ENCODE peak calls at places on chromosomes 5 and 9, in seven cellular contexts. One of them, this sample, is unnamed.

GRCh38 chr9:126503333-126504085 is 110.2 kb upstream of the LMX1B start:
- DNase-seq in kidney tubule cell: no peak
- DNase-seq in HCT116: no peak
- DNase-seq in activated CD8-positive, alpha-beta memory T cell treated with anti-CD3 and anti-CD28 coated beads for 4 hours: no peak
- DNase-seq in GM12891: no peak
- DNase-seq in EH: peak
- DNase-seq in stimulated activated effector memory CD8-positive, alpha-beta T cell treated with anti-CD3 and anti-CD28 coated beads, Interleukin-12 subunit alpha, Interleukin-12 subunit beta, amount 100 ng/mL, for 72 hours: no peak
- DNase-seq in this sample: peak

GRCh38 chr5:107671742-107672211 is 1.0 kb upstream of the EFNA5 start:
- DNase-seq in stimulated activated effector memory CD8-positive, alpha-beta T cell treated with anti-CD3 and anti-CD28 coated beads, Interleukin-12 subunit alpha, Interleukin-12 subunit beta, amount 100 ng/mL, for 72 hours: no peak
- DNase-seq in kidney tubule cell: peak
- DNase-seq in HCT116: peak
- DNase-seq in GM12891: peak
- DNase-seq in activated CD8-positive, alpha-beta memory T cell treated with anti-CD3 and anti-CD28 coated beads for 4 hours: no peak
- DNase-seq in EH: peak
- DNase-seq in this sample: no peak

GRCh38 chr5:67032921-67033664 is 163.5 kb downstream of the CD180 start:
- DNase-seq in GM12891: no peak
- DNase-seq in HCT116: no peak
- DNase-seq in kidney tubule cell: no peak
- DNase-seq in stimulated activated effector memory CD8-positive, alpha-beta T cell treated with anti-CD3 and anti-CD28 coated beads, Interleukin-12 subunit alpha, Interleukin-12 subunit beta, amount 100 ng/mL, for 72 hours: no peak
- DNase-seq in activated CD8-positive, alpha-beta memory T cell treated with anti-CD3 and anti-CD28 coated beads for 4 hours: no peak
- DNase-seq in EH: peak
- DNase-seq in this sample: no peak

GRCh38 chr9:129803679-129804065 is 688 bp downstream of the TOR1B start:
- DNase-seq in EH: peak
- DNase-seq in stimulated activated effector memory CD8-positive, alpha-beta T cell treated with anti-CD3 and anti-CD28 coated beads, Interleukin-12 subunit alpha, Interleukin-12 subunit beta, amount 100 ng/mL, for 72 hours: no peak
- DNase-seq in kidney tubule cell: peak
- DNase-seq in GM12891: no peak
- DNase-seq in HCT116: no peak
- DNase-seq in activated CD8-positive, alpha-beta memory T cell treated with anti-CD3 and anti-CD28 coated beads for 4 hours: no peak
- DNase-seq in this sample: no peak

GRCh38 chr5:76457685-76458491 is 54.8 kb downstream of the IQGAP2 start:
- DNase-seq in stimulated activated effector memory CD8-positive, alpha-beta T cell treated with anti-CD3 and anti-CD28 coated beads, Interleukin-12 subunit alpha, Interleukin-12 subunit beta, amount 100 ng/mL, for 72 hours: no peak
- DNase-seq in GM12891: no peak
- DNase-seq in HCT116: no peak
- DNase-seq in kidney tubule cell: no peak
- DNase-seq in activated CD8-positive, alpha-beta memory T cell treated with anti-CD3 and anti-CD28 coated beads for 4 hours: no peak
- DNase-seq in EH: no peak
- DNase-seq in this sample: no peak

GRCh38 chr9:96256800-96257199 is 45.2 kb downstream of the HSD17B3 start:
- DNase-seq in activated CD8-positive, alpha-beta memory T cell treated with anti-CD3 and anti-CD28 coated beads for 4 hours: no peak
- DNase-seq in EH: no peak
- DNase-seq in stimulated activated effector memory CD8-positive, alpha-beta T cell treated with anti-CD3 and anti-CD28 coated beads, Interleukin-12 subunit alpha, Interleukin-12 subunit beta, amount 100 ng/mL, for 72 hours: no peak
- DNase-seq in HCT116: peak
- DNase-seq in kidney tubule cell: peak
- DNase-seq in GM12891: no peak
- DNase-seq in this sample: no peak

GRCh38 chr5:43038523-43038989 is 1.6 kb downstream of the ANXA2R start:
- DNase-seq in EH: no peak
- DNase-seq in activated CD8-positive, alpha-beta memory T cell treated with anti-CD3 and anti-CD28 coated beads for 4 hours: no peak
- DNase-seq in stimulated activated effector memory CD8-positive, alpha-beta T cell treated with anti-CD3 and anti-CD28 coated beads, Interleukin-12 subunit alpha, Interleukin-12 subunit beta, amount 100 ng/mL, for 72 hours: no peak
- DNase-seq in GM12891: no peak
- DNase-seq in kidney tubule cell: no peak
- DNase-seq in HCT116: no peak
- DNase-seq in this sample: no peak

GRCh38 chr9:134629586-134630392 is 11.8 kb upstream of the COL5A1 start:
- DNase-seq in activated CD8-positive, alpha-beta memory T cell treated with anti-CD3 and anti-CD28 coated beads for 4 hours: no peak
- DNase-seq in stimulated activated effector memory CD8-positive, alpha-beta T cell treated with anti-CD3 and anti-CD28 coated beads, Interleukin-12 subunit alpha, Interleukin-12 subunit beta, amount 100 ng/mL, for 72 hours: no peak
- DNase-seq in GM12891: no peak
- DNase-seq in HCT116: no peak
- DNase-seq in EH: no peak
- DNase-seq in kidney tubule cell: no peak
- DNase-seq in this sample: peak

GRCh38 chr9:33198163-33198562 is 31.0 kb upstream of the B4GALT1 start:
- DNase-seq in EH: peak
- DNase-seq in GM12891: no peak
- DNase-seq in activated CD8-positive, alpha-beta memory T cell treated with anti-CD3 and anti-CD28 coated beads for 4 hours: no peak
- DNase-seq in kidney tubule cell: no peak
- DNase-seq in stimulated activated effector memory CD8-positive, alpha-beta T cell treated with anti-CD3 and anti-CD28 coated beads, Interleukin-12 subunit alpha, Interleukin-12 subunit beta, amount 100 ng/mL, for 72 hours: no peak
- DNase-seq in HCT116: no peak
- DNase-seq in this sample: no peak

GRCh38 chr5:40374853-40375252 is 304.9 kb upstream of the PTGER4 start:
- DNase-seq in HCT116: no peak
- DNase-seq in activated CD8-positive, alpha-beta memory T cell treated with anti-CD3 and anti-CD28 coated beads for 4 hours: no peak
- DNase-seq in kidney tubule cell: no peak
- DNase-seq in stimulated activated effector memory CD8-positive, alpha-beta T cell treated with anti-CD3 and anti-CD28 coated beads, Interleukin-12 subunit alpha, Interleukin-12 subunit beta, amount 100 ng/mL, for 72 hours: no peak
- DNase-seq in EH: no peak
- DNase-seq in GM12891: no peak
- DNase-seq in this sample: no peak

GRCh38 chr5:179319123-179319522 is 26.1 kb downstream of the ADAMTS2 start:
- DNase-seq in EH: no peak
- DNase-seq in activated CD8-positive, alpha-beta memory T cell treated with anti-CD3 and anti-CD28 coated beads for 4 hours: no peak
- DNase-seq in stimulated activated effector memory CD8-positive, alpha-beta T cell treated with anti-CD3 and anti-CD28 coated beads, Interleukin-12 subunit alpha, Interleukin-12 subunit beta, amount 100 ng/mL, for 72 hours: no peak
- DNase-seq in kidney tubule cell: no peak
- DNase-seq in GM12891: no peak
- DNase-seq in HCT116: no peak
- DNase-seq in this sample: no peak

GRCh38 chr5:2532809-2533208 is 218.7 kb downstream of the IRX2 start:
- DNase-seq in kidney tubule cell: no peak
- DNase-seq in EH: no peak
- DNase-seq in stimulated activated effector memory CD8-positive, alpha-beta T cell treated with anti-CD3 and anti-CD28 coated beads, Interleukin-12 subunit alpha, Interleukin-12 subunit beta, amount 100 ng/mL, for 72 hours: no peak
- DNase-seq in GM12891: no peak
- DNase-seq in activated CD8-positive, alpha-beta memory T cell treated with anti-CD3 and anti-CD28 coated beads for 4 hours: no peak
- DNase-seq in HCT116: no peak
- DNase-seq in this sample: no peak

GRCh38 chr5:169574147-169574646 is 9.4 kb upstream of the SPDL1 start:
- DNase-seq in kidney tubule cell: no peak
- DNase-seq in GM12891: no peak
- DNase-seq in EH: no peak
- DNase-seq in HCT116: no peak
- DNase-seq in activated CD8-positive, alpha-beta memory T cell treated with anti-CD3 and anti-CD28 coated beads for 4 hours: no peak
- DNase-seq in stimulated activated effector memory CD8-positive, alpha-beta T cell treated with anti-CD3 and anti-CD28 coated beads, Interleukin-12 subunit alpha, Interleukin-12 subunit beta, amount 100 ng/mL, for 72 hours: no peak
- DNase-seq in this sample: no peak

GRCh38 chr9:110750272-110750671 is 81.7 kb downstream of the MUSK start:
- DNase-seq in kidney tubule cell: no peak
- DNase-seq in EH: no peak
- DNase-seq in GM12891: no peak
- DNase-seq in activated CD8-positive, alpha-beta memory T cell treated with anti-CD3 and anti-CD28 coated beads for 4 hours: no peak
- DNase-seq in stimulated activated effector memory CD8-positive, alpha-beta T cell treated with anti-CD3 and anti-CD28 coated beads, Interleukin-12 subunit alpha, Interleukin-12 subunit beta, amount 100 ng/mL, for 72 hours: no peak
- DNase-seq in HCT116: no peak
- DNase-seq in this sample: no peak

GRCh38 chr9:109244179-109245132 is 76.4 kb downstream of the EPB41L4B start:
- DNase-seq in stimulated activated effector memory CD8-positive, alpha-beta T cell treated with anti-CD3 and anti-CD28 coated beads, Interleukin-12 subunit alpha, Interleukin-12 subunit beta, amount 100 ng/mL, for 72 hours: peak
- DNase-seq in EH: peak
- DNase-seq in kidney tubule cell: peak
- DNase-seq in activated CD8-positive, alpha-beta memory T cell treated with anti-CD3 and anti-CD28 coated beads for 4 hours: peak
- DNase-seq in HCT116: peak
- DNase-seq in GM12891: peak
- DNase-seq in this sample: no peak

This sample was measured in cardiac septum.